ENCODE peak calls at places on chromosomes 16 and 17, in seven cellular contexts. I is H1, S is prostate gland, F is psoas muscle, L is GM23338, V is body of pancreas, Q is ascending aorta. Y is an unnamed sample.
A peak's percentile ranks its signal among the peaks of the same experiment; 100 is the strongest.

GRCh38 chr17:40121191-40121885 is 433 bp upstream of the MSL1 start:
- DNase-seq in I (no peak), S (no peak), F (peak; percentile 74), L (peak; percentile 56), V (peak; percentile 37), Q (no peak), Y (peak; percentile 32)

GRCh38 chr17:37848690-37849616 is 75.3 kb upstream of the TBC1D3K start:
- DNase-seq in I (no peak), S (no peak), F (no peak), L (no peak), V (no peak), Q (no peak), Y (peak; percentile 34)

GRCh38 chr16:49698931-49699715 is 156.8 kb downstream of the ZNF423 start:
- DNase-seq in I (no peak), S (no peak), F (peak; percentile 87), L (peak; percentile 34), V (peak; percentile 3), Q (no peak), Y (peak; percentile 84)

GRCh38 chr17:31388351-31388750 is 3.1 kb upstream of the RAB11FIP4 start:
- DNase-seq in I (no peak), S (no peak), F (no peak), L (no peak), V (no peak), Q (no peak), Y (no peak)

GRCh38 chr17:50037321-50038107 is 18.4 kb upstream of the ITGA3 start:
- DNase-seq in I (no peak), S (peak; percentile 62), F (no peak), L (no peak), V (peak; percentile 81), Q (peak; percentile 39), Y (peak; percentile 68)

GRCh38 chr16:84617068-84617630 is 729 bp downstream of the COTL1 start:
- DNase-seq in I (no peak), S (no peak), F (no peak), L (no peak), V (no peak), Q (no peak), Y (no peak)

GRCh38 chr17:76161113-76161512 is 20.1 kb upstream of the FOXJ1 start:
- DNase-seq in I (no peak), S (no peak), F (no peak), L (no peak), V (no peak), Q (no peak), Y (no peak)

GRCh38 chr17:412211-413015 is 59.8 kb upstream of the RPH3AL start:
- DNase-seq in I (no peak), S (peak; percentile 37), F (no peak), L (peak; percentile 84), V (peak; percentile 65), Q (no peak), Y (peak; percentile 48)

GRCh38 chr17:67421869-67422273 is 44.8 kb downstream of the PITPNC1 start:
- DNase-seq in I (no peak), S (peak; percentile 48), F (no peak), L (peak; percentile 24), V (peak; percentile 84), Q (no peak), Y (peak; percentile 52)

GRCh38 chr17:16940116-16940881 is 31.6 kb downstream of the TNFRSF13B start:
- DNase-seq in I (peak; percentile 31), S (no peak), F (no peak), L (peak; percentile 58), V (no peak), Q (no peak), Y (peak; percentile 12)

GRCh38 chr17:80843741-80844156 is 147.9 kb upstream of the CHMP6 start:
- DNase-seq in I (no peak), S (no peak), F (peak; percentile 59), L (no peak), V (no peak), Q (no peak), Y (no peak)

GRCh38 chr17:45787656-45788055 is 3.5 kb downstream of the CRHR1 start:
- DNase-seq in I (no peak), S (no peak), F (no peak), L (no peak), V (no peak), Q (no peak), Y (no peak)

GRCh38 chr17:45787044-45787443 is 2.9 kb downstream of the CRHR1 start:
- DNase-seq in I (no peak), S (no peak), F (no peak), L (no peak), V (no peak), Q (no peak), Y (no peak)

GRCh38 chr17:45785373-45786193 is 1.5 kb downstream of the CRHR1 start:
- DNase-seq in I (no peak), S (no peak), F (no peak), L (peak; percentile 52), V (no peak), Q (no peak), Y (no peak)

GRCh38 chr17:45784583-45785372 is 658 bp downstream of the CRHR1 start:
- DNase-seq in I (no peak), S (peak; percentile 17), F (peak; percentile 62), L (peak; percentile 66), V (peak; percentile 25), Q (no peak), Y (peak; percentile 88)

DNA sequence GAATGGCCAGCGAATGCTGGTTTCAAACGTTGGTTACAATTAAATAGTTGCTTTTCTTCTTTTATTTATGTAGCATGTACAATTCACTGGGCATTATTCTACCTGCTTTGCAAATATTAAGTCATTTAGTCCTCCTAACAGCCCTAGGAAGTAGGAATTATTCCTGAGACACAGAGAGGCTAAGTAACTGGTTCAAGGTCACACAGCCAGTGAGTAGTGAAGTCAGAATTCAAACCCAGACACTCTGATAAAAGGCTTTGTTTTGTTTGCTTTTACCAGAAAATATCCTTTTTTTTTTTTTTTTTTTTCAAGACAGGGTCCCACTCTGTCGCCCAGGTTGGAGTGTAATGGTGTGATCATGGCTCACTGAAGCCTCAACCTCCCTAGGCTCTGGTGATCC is 2.2 kb downstream of the CRHR1 start:
- DNase-seq in I (no peak), S (no peak), F (no peak), L (no peak), V (no peak), Q (no peak), Y (no peak)
- H3K27me3 ChIP-seq in I (peaks cover 69% of the 10 kb centered on the region), S (no peaks in the 10 kb centered on the region), F (no peaks in the 10 kb centered on the region), L (peaks cover 62% of the 10 kb centered on the region), V (no peaks in the 10 kb centered on the region), Q (peaks cover 22% of the 10 kb centered on the region), Y (peaks cover 38% of the 10 kb centered on the region)

GRCh38 chr17:9728564-9728963 is 62.8 kb downstream of the DHRS7C start:
- DNase-seq in I (no peak), S (no peak), F (no peak), L (no peak), V (no peak), Q (no peak), Y (no peak)

GRCh38 chr17:9729034-9729650 is 62.2 kb downstream of the DHRS7C start:
- DNase-seq in I (no peak), S (peak; percentile 21), F (no peak), L (peak; percentile 67), V (peak; percentile 18), Q (no peak), Y (no peak)

GRCh38 chr17:9728005-9728404 is 63.4 kb downstream of the DHRS7C start:
- DNase-seq in I (no peak), S (no peak), F (no peak), L (no peak), V (no peak), Q (no peak), Y (no peak)

GRCh38 chr17:9726291-9726690 is 65.1 kb downstream of the DHRS7C start:
- DNase-seq in I (no peak), S (no peak), F (no peak), L (no peak), V (no peak), Q (no peak), Y (no peak)

GRCh38 chr17:9725575-9725974 is 65.8 kb downstream of the DHRS7C start:
- DNase-seq in I (no peak), S (peak; percentile 13), F (no peak), L (no peak), V (no peak), Q (no peak), Y (no peak)
- TF ChIP-seq CTCF in I (no peak), S (peak; percentile 29), F (no peak), L (no peak), V (no peak), Q (no peak), Y (no peak)

GRCh38 chr16:89100601-89101302 is 7.1 kb downstream of the ACSF3 start:
- DNase-seq in I (no peak), S (no peak), F (no peak), L (no peak), V (no peak), Q (no peak), Y (peak; percentile 76)
- H3K27me3 ChIP-seq in I (no peaks in the 10 kb centered on the region), S (no peaks in the 10 kb centered on the region), F (no peaks in the 10 kb centered on the region), L (no peaks in the 10 kb centered on the region), V (no peaks in the 10 kb centered on the region), Q (no peaks in the 10 kb centered on the region), Y (no peaks in the 10 kb centered on the region)

GRCh38 chr16:11619327-11619851 is 32.7 kb upstream of the LITAF start:
- DNase-seq in I (no peak), S (no peak), F (no peak), L (no peak), V (peak; percentile 63), Q (no peak), Y (peak; percentile 83)
- TF ChIP-seq CTCF in I (no peak), S (no peak), F (no peak), L (no peak), V (no peak), Q (no peak), Y (no peak)

DNA sequence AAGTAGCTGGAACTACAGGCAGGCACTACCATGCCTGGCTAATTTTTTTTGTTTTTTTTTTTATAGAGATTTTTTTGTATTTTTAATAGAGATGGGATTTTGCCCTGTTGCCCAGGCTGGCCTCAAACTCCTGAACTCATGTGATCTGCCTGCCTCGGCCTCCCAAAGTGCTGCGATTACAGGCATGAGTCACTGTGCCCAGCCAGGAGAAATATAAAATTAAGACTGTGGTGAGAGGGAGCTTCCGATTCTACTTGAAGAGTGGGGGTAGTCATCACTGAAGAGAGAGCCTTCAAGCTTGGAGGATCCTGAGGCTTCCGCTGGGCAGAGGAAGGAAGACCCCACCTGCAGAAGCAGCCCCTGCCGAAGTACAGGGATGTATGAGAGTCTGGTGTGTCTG is 34.4 kb upstream of the RGS9 start:
- DNase-seq in I (no peak), S (no peak), F (no peak), L (no peak), V (no peak), Q (no peak), Y (no peak)
- H3K27me3 ChIP-seq in I (no peaks in the 10 kb centered on the region), S (no peaks in the 10 kb centered on the region), F (no peaks in the 10 kb centered on the region), L (no peaks in the 10 kb centered on the region), V (no peaks in the 10 kb centered on the region), Q (no peaks in the 10 kb centered on the region), Y (no peaks in the 10 kb centered on the region)

GRCh38 chr17:73340093-73340596 is 28.3 kb upstream of the CDC42EP4 start:
- DNase-seq in I (no peak), S (no peak), F (no peak), L (no peak), V (peak; percentile 52), Q (no peak), Y (no peak)
- TF ChIP-seq CTCF in I (no peak), S (no peak), F (peak; percentile 12), L (no peak), V (peak; percentile 22), Q (peak; percentile 36), Y (peak; percentile 53)